ENCODE peak calls at places on chromosomes 11 and 22, in four cellular contexts. Z is left lung, P is BJ, N is HCT116. O is an unnamed sample.

GRCh38 chr11:47234669-47235075 is 13.9 kb downstream of the ACP2 start:
- DNase-seq in Z (no peak), P (no peak), N (no peak), O (no peak)

GRCh38 chr22:37032535-37033460 is 13.3 kb downstream of the MPST start:
- DNase-seq in Z (peak), P (no peak), N (no peak), O (peak)

GRCh38 chr22:48055827-48056226 is 1293.4 kb downstream of the TBC1D22A start:
- DNase-seq in Z (no peak), P (no peak), N (no peak), O (no peak)

GRCh38 chr11:12284321-12285050 is 92.9 kb upstream of the PARVA start:
- DNase-seq in Z (no peak), P (no peak), N (no peak), O (no peak)

GRCh38 chr11:107496011-107496410 is 38.4 kb upstream of the CWF19L2 start:
- DNase-seq in Z (no peak), P (peak), N (no peak), O (peak)

GRCh38 chr11:10298342-10298741 is 4.3 kb upstream of the SBF2 start:
- DNase-seq in Z (no peak), P (no peak), N (no peak), O (peak)

GRCh38 chr11:45087761-45088160 is 58.7 kb upstream of the PRDM11 start:
- DNase-seq in Z (no peak), P (no peak), N (no peak), O (no peak)

GRCh38 chr11:32448232-32448631 is 12.9 kb upstream of the WT1 start:
- DNase-seq in Z (no peak), P (no peak), N (peak), O (no peak)

GRCh38 chr11:8610532-8611116 is 16.6 kb upstream of the STK33 start:
- DNase-seq in Z (no peak), P (no peak), N (no peak), O (peak)

GRCh38 chr11:97965849-97966646 is 1054.7 kb upstream of the CNTN5 start:
- DNase-seq in Z (no peak), P (peak), N (no peak), O (peak)

GRCh38 chr11:12430351-12430750 is 53.0 kb downstream of the PARVA start:
- DNase-seq in Z (no peak), P (no peak), N (no peak), O (no peak)

GRCh38 chr11:62710001-62710345 is 2.5 kb downstream of the GNG3 start:
- DNase-seq in Z (no peak), P (no peak), N (no peak), O (no peak)

GRCh38 chr22:28015676-28016601 is 96.9 kb upstream of the PITPNB start:
- DNase-seq in Z (no peak), P (no peak), N (no peak), O (no peak)

GRCh38 chr11:84981296-84981695 is 645.8 kb downstream of the DLG2 start:
- DNase-seq in Z (no peak), P (no peak), N (no peak), O (no peak)

GRCh38 chr11:38300570-38300969 is 1702.5 kb upstream of the RAG2 start:
- DNase-seq in Z (no peak), P (no peak), N (no peak), O (no peak)

GRCh38 chr11:121207485-121208115 is 85.0 kb upstream of the SC5D start:
- DNase-seq in Z (no peak), P (peak), N (no peak), O (no peak)

GRCh38 chr11:1765871-1766718 is 2.4 kb upstream of the CTSD start:
- DNase-seq in Z (peak), P (no peak), N (no peak), O (no peak)

GRCh38 chr11:1762537-1763302 is 1.0 kb downstream of the CTSD start:
- DNase-seq in Z (peak), P (no peak), N (peak), O (no peak)

GRCh38 chr11:1761857-1762536 is 1.7 kb downstream of the CTSD start:
- DNase-seq in Z (peak), P (no peak), N (no peak), O (no peak)

GRCh38 chr11:1763336-1763795 is 361 bp downstream of the CTSD start:
- DNase-seq in Z (no peak), P (no peak), N (no peak), O (no peak)

DNA sequence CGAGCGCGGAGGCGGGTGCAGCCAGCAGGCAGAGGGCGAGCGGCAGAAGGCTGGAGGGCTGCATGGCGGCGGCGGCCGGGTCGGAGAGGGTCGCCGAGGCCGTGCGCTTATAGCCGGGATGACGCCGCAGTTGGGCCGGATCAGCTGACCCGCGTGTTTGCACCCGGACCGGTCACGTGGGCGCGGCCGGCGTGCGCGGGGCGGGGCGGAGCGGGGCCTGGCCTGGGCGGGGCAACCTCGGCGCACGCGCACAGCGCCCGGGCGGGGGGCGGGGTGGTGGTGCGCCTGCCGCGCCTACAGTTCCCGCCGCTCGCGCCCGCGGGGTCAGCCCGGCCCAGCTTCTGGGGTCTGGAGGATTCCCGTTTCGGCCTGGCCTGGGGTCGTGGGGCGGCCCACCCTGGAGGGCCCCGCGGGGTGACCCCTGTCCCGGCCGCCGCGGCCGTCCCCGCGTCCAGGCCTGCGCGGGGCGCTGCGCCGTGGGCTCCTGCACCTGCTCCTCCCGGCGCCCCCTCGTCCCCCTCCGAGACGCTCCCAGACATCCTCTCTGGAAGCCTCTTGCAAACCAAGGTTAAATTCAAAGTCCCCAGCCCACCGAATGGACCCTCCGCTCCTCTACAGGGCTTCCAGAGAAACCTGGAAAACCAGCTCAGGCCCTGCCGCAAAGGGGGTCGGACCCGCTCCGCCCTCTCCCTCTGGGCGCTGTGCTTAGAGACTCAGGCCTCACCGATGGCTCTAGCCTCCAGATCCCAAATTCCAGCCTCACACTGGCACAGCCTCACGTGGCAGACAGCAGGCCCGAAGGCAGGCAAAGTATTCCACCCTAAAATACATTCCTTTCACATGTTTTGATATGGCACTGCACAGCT is at the start of gene CTSD:
- DNase-seq in Z (peak), P (no peak), N (peak), O (no peak)
- TF ChIP-seq CTCF in Z (no peak), P (peak), N (no peak), O (peak)

GRCh38 chr22:49951678-49951985 is 8.9 kb upstream of the PIM3 start:
- DNase-seq in Z (peak), P (no peak), N (no peak), O (no peak)

GRCh38 chr22:49949914-49950292 is 10.7 kb upstream of the PIM3 start:
- DNase-seq in Z (peak), P (no peak), N (no peak), O (no peak)

GRCh38 chr22:49950396-49950994 is 10.1 kb upstream of the PIM3 start:
- DNase-seq in Z (peak), P (no peak), N (no peak), O (no peak)

GRCh38 chr22:49951986-49952896 is 8.3 kb upstream of the PIM3 start:
- DNase-seq in Z (peak), P (no peak), N (no peak), O (no peak)

DNA sequence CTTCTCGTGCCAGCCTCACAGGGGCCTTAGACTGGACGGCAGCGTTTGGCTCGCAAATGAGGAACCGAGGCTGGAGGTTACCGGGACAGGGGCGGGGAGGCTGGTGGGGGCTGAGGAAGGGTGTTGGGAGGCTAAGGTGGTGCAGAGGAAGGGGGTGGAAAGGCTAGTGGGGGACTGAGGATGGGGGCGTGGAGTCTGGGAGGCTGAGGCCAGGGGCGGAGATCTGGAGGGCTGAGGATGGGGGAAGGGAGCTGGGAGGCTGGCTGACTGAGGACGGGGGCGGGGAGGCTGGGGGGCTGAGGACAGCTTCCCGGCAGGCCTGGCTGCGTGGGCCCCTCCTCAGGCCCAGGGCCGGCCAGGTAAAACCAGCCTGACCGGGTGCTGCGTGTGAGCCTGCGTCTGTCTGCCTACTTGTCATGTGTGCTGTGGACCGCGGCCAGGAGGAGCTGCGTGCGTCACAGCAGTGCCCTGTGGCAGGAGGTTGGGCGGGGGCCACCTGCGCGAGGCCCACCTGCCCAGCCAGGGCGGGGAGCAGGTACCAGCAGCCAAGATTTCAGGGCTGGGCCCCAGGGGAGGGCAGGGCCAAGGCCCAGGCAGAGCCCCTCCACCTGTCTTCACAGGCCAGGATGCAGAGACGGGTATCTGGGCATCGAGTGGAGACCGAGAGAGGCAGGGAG is 9.4 kb upstream of the PIM3 start:
- DNase-seq in Z (peak), P (no peak), N (no peak), O (peak)
- H3K4me3 ChIP-seq in Z (no peak), P (no peak), N (no peak), O (no peak)

DNA sequence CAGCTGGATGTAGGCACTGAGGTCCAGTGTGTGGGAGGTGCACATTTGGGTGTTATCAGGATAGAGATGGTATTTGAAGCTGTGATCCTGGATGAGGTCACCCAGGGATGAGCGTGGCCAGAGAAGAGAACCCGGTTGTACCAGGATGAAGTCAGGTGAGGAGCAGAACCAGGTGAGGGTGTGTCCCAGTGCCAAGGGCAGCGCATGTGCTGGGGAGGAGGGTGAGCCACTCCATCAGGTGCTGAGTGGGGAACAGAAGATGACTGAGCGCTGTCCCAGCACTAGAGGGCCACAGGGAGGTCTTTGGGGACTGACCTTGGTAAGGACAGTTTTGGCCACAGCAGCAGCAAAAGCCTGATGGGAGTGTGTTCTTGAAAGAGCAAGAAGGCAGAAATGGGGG is 2.7 kb downstream of the ARL2 start:
- DNase-seq in Z (no peak), P (no peak), N (no peak), O (no peak)
- TF ChIP-seq CTCF in Z (no peak), P (no peak), N (peak), O (no peak)

DNA sequence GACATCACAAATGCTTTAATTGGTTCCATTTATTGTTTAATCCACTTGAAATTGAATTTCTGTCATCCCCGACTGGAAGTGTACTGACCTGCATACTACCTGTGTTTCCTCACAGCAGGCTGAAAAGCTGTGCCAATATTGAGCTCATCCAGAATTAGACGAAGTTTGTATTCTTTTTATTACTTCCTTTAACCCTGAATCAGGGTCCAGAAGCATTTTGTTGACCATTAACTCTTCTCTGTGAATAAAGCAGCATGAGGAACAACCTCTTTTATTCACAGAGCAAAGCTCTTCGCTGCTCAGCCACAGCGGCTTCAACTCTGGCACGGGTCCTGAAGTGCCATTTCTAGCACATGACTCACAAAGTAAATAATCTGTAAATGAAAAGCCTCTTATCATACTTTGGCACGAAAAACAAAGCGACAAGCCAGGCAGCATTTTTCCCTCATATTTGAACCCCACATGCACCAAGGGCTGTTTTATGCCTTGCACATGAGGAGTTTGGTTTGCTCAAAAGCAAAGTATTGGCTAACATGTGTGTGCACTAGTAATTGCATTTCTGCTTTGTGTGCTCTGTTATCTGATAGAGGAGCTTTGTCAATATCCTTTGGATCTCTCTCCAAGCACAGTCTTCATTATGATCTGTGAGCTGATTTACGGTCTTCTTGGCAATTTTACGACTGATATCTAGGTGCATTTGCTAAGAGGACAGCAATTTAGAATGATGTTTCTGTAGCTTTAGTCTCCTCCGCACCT is 33.0 kb upstream of the APOBEC3A start:
- DNase-seq in Z (no peak), P (peak), N (peak), O (peak)
- H3K4me3 ChIP-seq in Z (no peak), P (peak), N (peak), O (no peak)

O was measured in kidney epithelial cell.